ENCODE peak calls at places on chromosomes 1 and 21, in four cellular contexts. D is hepatocyte, O is PC-3, A is GM23248. I is an unnamed sample.

GRCh38 chr1:67586596-67586995 is 98.4 kb upstream of the GADD45A start:
- DNase-seq in D (no peak), O (no peak), A (peak; percentile 87), I (no peak)

GRCh38 chr1:232393010-232393833 is 236.7 kb downstream of the SIPA1L2 start:
- DNase-seq in D (no peak), O (peak; percentile 26), A (no peak), I (no peak)

GRCh38 chr1:153485880-153486279 is 25.4 kb upstream of the S100A7 start:
- DNase-seq in D (no peak), O (no peak), A (peak; percentile 54), I (no peak)

GRCh38 chr1:214380418-214380817 is 99.5 kb downstream of the SMYD2 start:
- DNase-seq in D (peak; percentile 10), O (peak; percentile 20), A (no peak), I (no peak)

GRCh38 chr1:19058476-19058797 is 102.0 kb upstream of the IFFO2 start:
- DNase-seq in D (no peak), O (no peak), A (no peak), I (no peak)

GRCh38 chr1:177274687-177275211 is 104.0 kb downstream of the BRINP2 start:
- DNase-seq in D (no peak), O (peak; percentile 74), A (peak; percentile 79), I (no peak)

GRCh38 chr21:36070999-36071398 is 1.2 kb downstream of the CBR1 start:
- DNase-seq in D (no peak), O (no peak), A (no peak), I (no peak)

GRCh38 chr1:154413177-154413576 is 8.0 kb downstream of the IL6R start:
- DNase-seq in D (no peak), O (no peak), A (no peak), I (no peak)

GRCh38 chr21:35475768-35476167 is 426.7 kb upstream of the RUNX1 start:
- DNase-seq in D (no peak), O (no peak), A (peak; percentile 54), I (no peak)

GRCh38 chr1:50605186-50605875 is 182.1 kb upstream of the DMRTA2 start:
- DNase-seq in D (peak; percentile 21), O (peak; percentile 22), A (peak; percentile 53), I (peak; percentile 61)

DNA sequence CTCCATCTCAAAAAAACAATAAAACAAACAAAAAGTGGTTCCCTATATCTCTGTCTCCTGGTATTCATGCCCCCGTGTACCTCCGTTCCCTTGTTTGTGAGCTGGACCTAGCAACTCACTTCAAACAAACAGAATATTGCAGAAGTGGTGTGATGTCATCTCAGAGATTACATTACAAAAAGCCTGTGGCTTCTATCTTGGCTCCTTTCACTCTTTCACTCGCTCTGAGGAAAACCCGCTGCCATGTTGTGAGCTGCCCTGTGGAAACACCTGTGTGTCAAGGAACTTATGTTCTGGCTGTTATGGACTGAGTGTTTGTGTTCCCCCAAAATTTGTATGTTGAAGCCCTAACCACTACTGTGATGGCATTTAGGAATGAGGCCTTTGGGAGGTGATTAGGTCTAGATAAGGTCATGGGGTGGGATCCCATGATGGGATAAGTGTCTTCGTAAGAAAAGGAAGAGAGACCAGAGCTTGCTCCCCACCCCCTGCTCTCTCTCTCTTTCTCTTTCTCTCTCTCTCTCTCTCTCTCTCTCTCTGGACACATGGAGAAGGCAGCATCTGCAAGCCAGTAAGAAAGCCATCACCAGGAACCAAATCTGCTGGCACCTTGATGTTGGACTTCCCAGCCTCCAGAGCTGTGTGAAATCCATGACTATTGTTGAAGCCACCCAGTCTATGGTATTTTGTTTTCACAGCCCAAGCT is 7.4 kb upstream of the HYI start:
- DNase-seq in D (no peak), O (no peak), A (no peak), I (no peak)
- TF ChIP-seq EZH2 in D (no peak), O (no peak), A (no peak), I (no peak)

GRCh38 chr1:223678841-223679240 is 13.3 kb upstream of the CAPN8 start:
- DNase-seq in D (no peak), O (no peak), A (no peak), I (no peak)
- TF ChIP-seq EZH2phosphoT487 in D (no peak), O (no peak), A (no peak), I (no peak)

DNA sequence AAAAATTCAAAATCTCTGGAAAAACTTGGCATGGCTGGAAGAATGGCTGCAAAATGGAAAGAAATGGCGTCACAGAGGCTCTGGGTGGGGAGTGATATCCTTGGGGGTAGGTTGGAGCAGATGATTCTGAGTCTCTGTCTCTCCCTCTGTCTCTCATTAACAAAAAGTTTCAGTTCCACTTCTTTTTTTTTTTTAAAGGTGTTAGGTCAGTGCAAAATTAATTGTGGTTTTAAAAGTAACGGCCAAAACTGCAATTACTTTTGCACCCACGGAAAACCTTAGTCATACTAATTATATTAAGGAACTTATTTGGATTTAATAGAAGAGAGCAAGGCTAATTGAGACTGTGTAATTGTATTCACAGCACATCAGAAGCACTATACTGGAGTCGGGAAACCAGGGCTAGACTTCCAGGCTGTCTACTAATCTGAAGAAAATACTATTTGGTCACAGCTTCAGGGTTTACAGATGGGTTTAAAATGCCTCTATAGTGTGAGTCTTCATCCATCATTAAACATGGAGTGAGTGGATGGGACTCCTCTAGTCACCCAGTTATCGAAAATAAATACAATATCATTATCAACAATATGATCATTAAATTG is 289.1 kb upstream of the PLD5 start:
- DNase-seq in D (no peak), O (no peak), A (no peak), I (no peak)
- TF ChIP-seq EZH2 in D (no peak), O (no peak), A (no peak), I (no peak)

GRCh38 chr1:10674700-10675598 is 121.5 kb downstream of the CASZ1 start:
- DNase-seq in D (no peak), O (peak; percentile 60), A (no peak), I (no peak)
- TF ChIP-seq EZH2phosphoT487 in D (no peak), O (peak; percentile 53), A (no peak), I (no peak)

DNA sequence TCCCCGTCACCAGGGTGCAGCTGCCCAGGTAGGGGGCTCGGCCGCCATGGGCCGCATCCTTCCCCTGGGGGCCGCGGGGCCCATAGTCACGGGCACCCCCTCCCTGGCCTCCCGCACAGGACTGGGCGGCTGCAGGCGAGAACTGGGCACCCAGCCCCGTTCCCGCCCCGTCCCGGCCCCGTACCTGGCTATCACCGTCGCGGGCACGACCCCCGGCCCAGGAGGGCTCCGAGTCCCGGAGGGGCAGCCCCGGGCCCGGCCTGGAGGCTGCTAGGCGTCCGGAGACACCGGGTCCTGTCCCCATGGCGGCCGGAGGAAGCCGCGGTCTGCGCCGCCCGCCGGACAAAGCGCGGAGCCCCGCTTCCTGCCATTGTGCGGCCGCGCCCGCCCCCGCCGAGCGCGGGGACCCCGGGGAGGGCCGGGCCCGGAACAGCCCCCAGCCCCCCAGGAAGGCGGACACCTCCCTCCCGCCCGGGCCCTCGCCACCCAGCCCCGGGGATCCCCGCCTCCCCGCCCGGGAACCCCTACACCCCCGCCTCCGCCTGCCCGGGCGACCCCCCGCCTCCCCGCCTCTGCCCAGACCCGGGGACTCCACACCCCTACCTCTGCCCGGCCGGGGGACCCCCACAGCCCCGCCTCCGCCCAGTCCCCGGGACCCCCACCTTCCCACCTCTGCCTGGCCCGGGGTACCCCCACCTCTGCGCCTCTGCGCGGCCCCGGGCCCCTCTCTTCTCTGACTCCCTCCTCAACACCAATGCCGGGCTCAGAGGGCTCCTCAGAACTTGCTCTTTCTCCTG is 6.1 kb downstream of the PLEKHG5 start:
- DNase-seq in D (no peak), O (no peak), A (peak; percentile 45), I (peak; percentile 56)
- TF ChIP-seq EZH2 in D (no peak), O (no peak), A (no peak), I (no peak)

DNA sequence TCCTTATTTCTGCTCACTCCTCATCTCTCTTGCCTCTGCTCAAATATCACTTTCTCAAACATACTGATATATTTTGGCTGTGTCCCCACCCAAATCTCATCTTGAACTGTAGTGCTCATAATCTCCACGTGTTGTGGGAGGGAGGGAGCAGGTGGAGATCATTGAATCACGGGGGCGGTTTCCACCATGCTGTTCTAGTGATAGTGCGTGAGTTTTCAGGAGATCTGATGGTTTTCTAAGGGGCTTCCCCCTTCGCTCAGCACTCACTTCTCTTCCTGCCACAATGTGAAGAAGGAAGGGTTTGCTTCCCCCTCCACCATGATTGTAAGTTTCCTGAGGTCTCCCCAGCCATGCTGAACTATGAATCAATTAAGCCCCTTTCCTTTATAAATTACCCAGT is 26.6 kb downstream of the ZBTB8OS start:
- DNase-seq in D (no peak), O (no peak), A (no peak), I (no peak)
- TF ChIP-seq EZH2phosphoT487 in D (no peak), O (no peak), A (no peak), I (no peak)

DNA sequence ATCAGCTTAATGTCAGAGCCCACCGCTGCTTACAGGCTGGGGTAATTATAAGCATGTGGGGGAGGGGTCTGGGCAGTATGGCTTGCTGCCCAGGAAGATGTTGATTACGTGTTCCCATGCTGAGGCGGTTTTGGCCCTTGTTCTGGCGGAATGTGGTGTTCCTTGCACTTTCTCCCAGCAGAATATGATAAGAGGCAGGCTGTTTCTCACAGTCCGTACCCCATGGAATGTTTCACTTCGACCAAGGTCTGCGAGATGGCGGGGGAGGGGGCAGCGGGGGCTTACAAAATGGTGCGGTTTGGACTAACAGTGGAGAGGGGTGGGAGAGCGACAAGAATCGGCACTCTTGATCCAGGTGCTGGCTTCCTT is 9.8 kb upstream of the HPCAL4 start:
- DNase-seq in D (peak; percentile 52), O (peak; percentile 8), A (peak; percentile 33), I (no peak)
- TF ChIP-seq EZH2 in D (no peak), O (no peak), A (no peak), I (no peak)

GRCh38 chr1:10979483-10979920 is 33.0 kb upstream of the TARDBP start:
- DNase-seq in D (no peak), O (no peak), A (peak; percentile 50), I (peak; percentile 50)
- TF ChIP-seq EZH2phosphoT487 in D (no peak), O (no peak), A (no peak), I (no peak)

GRCh38 chr1:156924478-156925153 is 4.2 kb downstream of the LRRC71 start:
- DNase-seq in D (no peak), O (no peak), A (no peak), I (no peak)

GRCh38 chr1:156923565-156924477 is 3.4 kb downstream of the LRRC71 start:
- DNase-seq in D (no peak), O (no peak), A (peak; percentile 33), I (peak; percentile 52)

GRCh38 chr1:156925154-156926010 is 5.0 kb downstream of the LRRC71 start:
- DNase-seq in D (no peak), O (no peak), A (no peak), I (no peak)

GRCh38 chr1:156921053-156921529 is 659 bp downstream of the LRRC71 start:
- DNase-seq in D (no peak), O (no peak), A (no peak), I (no peak)

GRCh38 chr1:156922986-156923564 is 2.6 kb downstream of the LRRC71 start:
- DNase-seq in D (no peak), O (no peak), A (no peak), I (no peak)
- TF ChIP-seq EZH2 in D (peak; percentile 61), O (no peak), A (no peak), I (no peak)

I was measured in neural progenitor cell.